ENCODE peak calls at places on chromosomes 13 and 19, in five cellular contexts. U is CD8-positive, alpha-beta memory T cell; Z is aorta; Y is H9; Q is cardiac muscle cell. S is an unnamed sample.

GRCh38 chr13:26485786-26486185 is 71.7 kb upstream of the WASF3 start:
- DNase-seq in U (no peak), Z (peak; percentile 39), Y (no peak), Q (no peak), S (no peak)

GRCh38 chr19:56834564-56835375 is 5.8 kb downstream of the PEG3 start:
- DNase-seq in U (no peak), Z (no peak), Y (no peak), Q (no peak), S (no peak)

GRCh38 chr19:41844601-41845000 is at the start of gene LYPD4:
- DNase-seq in U (no peak), Z (no peak), Y (peak; percentile 45), Q (no peak), S (no peak)

GRCh38 chr19:32998722-32999121 is 26.7 kb downstream of the FAAP24 start:
- DNase-seq in U (no peak), Z (no peak), Y (no peak), Q (no peak), S (no peak)

GRCh38 chr19:41416194-41416674 is 10.9 kb downstream of the B3GNT8 start:
- DNase-seq in U (no peak), Z (no peak), Y (no peak), Q (no peak), S (no peak)

GRCh38 chr19:13269348-13269747 is 119.1 kb downstream of the IER2 start:
- DNase-seq in U (no peak), Z (no peak), Y (no peak), Q (no peak), S (no peak)

GRCh38 chr19:29188704-29189375 is 24.1 kb downstream of the UQCRFS1 start:
- DNase-seq in U (no peak), Z (no peak), Y (no peak), Q (peak; percentile 6), S (no peak)

GRCh38 chr13:75495938-75496337 is 14.0 kb upstream of the TBC1D4 start:
- DNase-seq in U (no peak), Z (no peak), Y (no peak), Q (peak; percentile 77), S (no peak)

GRCh38 chr13:91576590-91576989 is 178.2 kb downstream of the GPC5 start:
- DNase-seq in U (no peak), Z (no peak), Y (peak; percentile 58), Q (no peak), S (no peak)

GRCh38 chr19:4592445-4592844 is 33.0 kb upstream of the SEMA6B start:
- DNase-seq in U (no peak), Z (no peak), Y (no peak), Q (no peak), S (no peak)

GRCh38 chr19:33982706-33983105 is 186.0 kb downstream of the KCTD15 start:
- DNase-seq in U (no peak), Z (no peak), Y (no peak), Q (no peak), S (no peak)

GRCh38 chr13:66926851-66927524 is 303.1 kb downstream of the PCDH9 start:
- DNase-seq in U (no peak), Z (no peak), Y (no peak), Q (no peak), S (no peak)

GRCh38 chr13:40940841-40941240 is 78.3 kb downstream of the ELF1 start:
- DNase-seq in U (no peak), Z (no peak), Y (no peak), Q (peak; percentile 60), S (no peak)

GRCh38 chr19:48445256-48445605 is 552 bp upstream of the GRWD1 start:
- DNase-seq in U (no peak), Z (no peak), Y (peak; percentile 62), Q (peak; percentile 96), S (no peak)

GRCh38 chr19:10421981-10422461 is 1.7 kb downstream of the PDE4A start:
- DNase-seq in U (no peak), Z (no peak), Y (no peak), Q (no peak), S (no peak)

GRCh38 chr13:74825170-74825948 is 656.6 kb downstream of the TBC1D4 start:
- DNase-seq in U (no peak), Z (no peak), Y (no peak), Q (peak; percentile 85), S (no peak)

GRCh38 chr13:29472317-29472961 is 123.0 kb downstream of the SLC7A1 start:
- DNase-seq in U (peak; percentile 12), Z (no peak), Y (peak; percentile 66), Q (peak; percentile 69), S (no peak)

GRCh38 chr13:110445183-110445582 is 116.3 kb downstream of the RAB20 start:
- DNase-seq in U (no peak), Z (no peak), Y (no peak), Q (peak; percentile 18), S (no peak)

GRCh38 chr19:18432275-18433038 is 5.5 kb downstream of the ISYNA1 start:
- DNase-seq in U (no peak), Z (no peak), Y (no peak), Q (no peak), S (no peak)

GRCh38 chr13:27276188-27276587 is 5.6 kb downstream of the RASL11A start:
- DNase-seq in U (no peak), Z (no peak), Y (peak; percentile 15), Q (peak; percentile 72), S (no peak)

GRCh38 chr19:7515471-7516226 is at the start of gene ZNF358:
- DNase-seq in U (peak; percentile 31), Z (peak; percentile 92), Y (peak; percentile 84), Q (peak; percentile 76), S (peak; percentile 85)

GRCh38 chr13:35700661-35701060 is 224.2 kb upstream of the MAB21L1 start:
- DNase-seq in U (no peak), Z (no peak), Y (no peak), Q (no peak), S (no peak)

GRCh38 chr13:65264066-65264465 is 1966.1 kb downstream of the PCDH9 start:
- DNase-seq in U (no peak), Z (peak; percentile 49), Y (no peak), Q (no peak), S (no peak)

GRCh38 chr19:17843428-17843827 is 4.4 kb downstream of the JAK3 start:
- DNase-seq in U (no peak), Z (no peak), Y (no peak), Q (no peak), S (no peak)

GRCh38 chr13:79989251-79989661 is 351.7 kb downstream of the SPRY2 start:
- DNase-seq in U (no peak), Z (no peak), Y (no peak), Q (no peak), S (no peak)

GRCh38 chr13:95643814-95644598 is 500 bp downstream of the DZIP1 start:
- DNase-seq in U (no peak), Z (peak; percentile 83), Y (peak; percentile 61), Q (peak; percentile 43), S (peak; percentile 18)

GRCh38 chr13:36736119-36736726 is 62.4 kb downstream of the SERTM1 start:
- DNase-seq in U (no peak), Z (no peak), Y (no peak), Q (peak; percentile 80), S (no peak)

GRCh38 chr13:43220873-43221578 is 197.6 kb downstream of the DNAJC15 start:
- DNase-seq in U (no peak), Z (no peak), Y (no peak), Q (no peak), S (no peak)

GRCh38 chr13:45441633-45442032 is 23.1 kb upstream of the COG3 start:
- DNase-seq in U (no peak), Z (no peak), Y (no peak), Q (peak; percentile 20), S (no peak)

GRCh38 chr13:95296326-95296939 is 4.8 kb downstream of the ABCC4 start:
- DNase-seq in U (no peak), Z (no peak), Y (peak; percentile 74), Q (peak; percentile 25), S (peak; percentile 42)

GRCh38 chr13:94033830-94034642 is 445.4 kb downstream of the DCT start:
- DNase-seq in U (no peak), Z (no peak), Y (no peak), Q (no peak), S (no peak)

GRCh38 chr19:28063702-28064101 is 1149.2 kb downstream of the UQCRFS1 start:
- DNase-seq in U (no peak), Z (no peak), Y (no peak), Q (no peak), S (no peak)
- H3K4me1 ChIP-seq in U (no peaks in the 10 kb centered on the region), Z (no peaks in the 10 kb centered on the region), Y (peaks cover 2% of the 10 kb centered on the region), Q (no peaks in the 10 kb centered on the region), S (no peaks in the 10 kb centered on the region)

GRCh38 chr19:35347930-35348298 is 212 bp downstream of the FFAR1 start:
- DNase-seq in U (no peak), Z (peak; percentile 10), Y (peak; percentile 11), Q (no peak), S (no peak)
- H3K4me1 ChIP-seq in U (peaks cover 26% of the 10 kb centered on the region), Z (no peaks in the 10 kb centered on the region), Y (no peaks in the 10 kb centered on the region), Q (no peaks in the 10 kb centered on the region), S (peaks cover 5% of the 10 kb centered on the region)

GRCh38 chr19:547117-547516 is 3.3 kb downstream of the GZMM start:
- DNase-seq in U (no peak), Z (no peak), Y (peak; percentile 25), Q (no peak), S (no peak)

GRCh38 chr19:543912-544608 is at the start of gene GZMM:
- DNase-seq in U (peak; percentile 78), Z (no peak), Y (peak; percentile 23), Q (no peak), S (no peak)

GRCh38 chr19:548841-549830 is 5.3 kb downstream of the GZMM start:
- DNase-seq in U (no peak), Z (peak; percentile 74), Y (peak; percentile 29), Q (no peak), S (no peak)

GRCh38 chr19:542173-542866 is 1.5 kb upstream of the GZMM start:
- DNase-seq in U (no peak), Z (peak; percentile 75), Y (peak; percentile 24), Q (no peak), S (no peak)

GRCh38 chr19:547836-548720 is 4.2 kb downstream of the GZMM start:
- DNase-seq in U (no peak), Z (no peak), Y (peak; percentile 28), Q (no peak), S (no peak)
- H3K4me1 ChIP-seq in U (peaks cover 16% of the 10 kb centered on the region), Z (no peaks in the 10 kb centered on the region), Y (no peaks in the 10 kb centered on the region), Q (no peaks in the 10 kb centered on the region), S (peaks cover 13% of the 10 kb centered on the region)

GRCh38 chr13:101449971-101450748 is 2.3 kb upstream of the ITGBL1 start:
- DNase-seq in U (no peak), Z (no peak), Y (no peak), Q (peak; percentile 67), S (no peak)

GRCh38 chr13:101447852-101448251 is 4.6 kb upstream of the ITGBL1 start:
- DNase-seq in U (no peak), Z (no peak), Y (no peak), Q (peak; percentile 4), S (no peak)

GRCh38 chr13:101452519-101453485 is at the start of gene ITGBL1:
- DNase-seq in U (no peak), Z (peak; percentile 80), Y (no peak), Q (peak; percentile 8), S (peak; percentile 25)

GRCh38 chr13:101451641-101452040 is 834 bp upstream of the ITGBL1 start:
- DNase-seq in U (no peak), Z (no peak), Y (no peak), Q (no peak), S (no peak)

DNA sequence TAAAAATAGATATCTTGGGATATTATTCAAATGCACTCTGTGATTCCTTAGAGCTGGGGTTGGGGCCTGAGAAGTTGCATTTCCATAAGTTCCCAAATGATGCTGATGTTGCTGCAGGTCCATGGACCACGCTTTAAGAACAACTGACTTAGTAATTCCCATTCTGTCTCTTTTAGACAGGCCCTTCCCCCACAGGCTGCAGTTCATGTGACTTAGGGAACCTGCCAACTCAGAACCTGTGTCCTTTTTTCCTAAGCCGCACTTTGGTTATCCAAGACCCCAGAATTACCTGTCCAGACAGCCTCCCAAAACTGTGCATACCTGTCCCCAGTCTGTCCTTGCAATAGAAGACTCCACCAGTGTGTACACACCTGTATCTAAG is 1.7 kb upstream of the ITGBL1 start:
- DNase-seq in U (no peak), Z (no peak), Y (no peak), Q (no peak), S (no peak)
- H3K4me1 ChIP-seq in U (no peaks in the 10 kb centered on the region), Z (peaks cover 9% of the 10 kb centered on the region), Y (peaks cover 2% of the 10 kb centered on the region), Q (no peaks in the 10 kb centered on the region), S (peaks cover 15% of the 10 kb centered on the region)

S was measured in left ventricle myocardium inferior.